ENCODE peak calls at places on chromosomes 3 and 15, in eight cellular contexts. P, O, J, D, Y, F, K and E are unnamed samples.

GRCh38 chr3:173970206-173970605 is 572.7 kb downstream of the NLGN1 start:
- DNase-seq in P (no peak), O (no peak), J (no peak), D (no peak), Y (no peak), F (no peak), K (no peak), E (no peak)

GRCh38 chr3:98003306-98003969 is 31.2 kb upstream of the RIOX2 start:
- DNase-seq in P (no peak), O (peak; percentile 31), J (no peak), D (no peak), Y (no peak), F (no peak), K (no peak), E (no peak)

GRCh38 chr3:128316456-128316855 is 150.2 kb downstream of the DNAJB8 start:
- DNase-seq in P (peak; percentile 57), O (peak; percentile 80), J (no peak), D (no peak), Y (peak; percentile 50), F (no peak), K (no peak), E (no peak)

GRCh38 chr15:66777054-66777453 is 75.0 kb downstream of the SMAD6 start:
- DNase-seq in P (no peak), O (no peak), J (no peak), D (no peak), Y (no peak), F (no peak), K (no peak), E (no peak)

GRCh38 chr3:193970773-193971206 is 165.2 kb upstream of the HES1 start:
- DNase-seq in P (no peak), O (no peak), J (peak; percentile 83), D (no peak), Y (no peak), F (peak; percentile 37), K (no peak), E (no peak)

GRCh38 chr3:124916837-124917409 is 17.6 kb downstream of the MUC13 start:
- DNase-seq in P (no peak), O (no peak), J (no peak), D (no peak), Y (no peak), F (no peak), K (no peak), E (no peak)

GRCh38 chr3:126494204-126494603 is 18.5 kb upstream of the ZXDC start:
- DNase-seq in P (no peak), O (no peak), J (no peak), D (no peak), Y (no peak), F (no peak), K (no peak), E (no peak)

GRCh38 chr3:11211531-11212300 is 57.4 kb downstream of the HRH1 start:
- DNase-seq in P (no peak), O (no peak), J (peak; percentile 48), D (no peak), Y (no peak), F (peak; percentile 41), K (no peak), E (peak; percentile 47)

GRCh38 chr3:127174715-127175140 is 18.2 kb upstream of the PRR23E start:
- DNase-seq in P (no peak), O (no peak), J (no peak), D (no peak), Y (no peak), F (no peak), K (no peak), E (no peak)

GRCh38 chr3:188834349-188834748 is 337.4 kb upstream of the TPRG1 start:
- DNase-seq in P (peak; percentile 1), O (peak; percentile 51), J (peak; percentile 19), D (no peak), Y (peak; percentile 4), F (no peak), K (no peak), E (no peak)

GRCh38 chr15:90451215-90451850 is 63.3 kb downstream of the IQGAP1 start:
- DNase-seq in P (no peak), O (no peak), J (peak; percentile 81), D (no peak), Y (no peak), F (peak; percentile 95), K (no peak), E (peak; percentile 75)